ENCODE peak calls at places on chromosomes 7 and 10, in four cellular contexts. One of them, this sample, is unnamed.
A peak's percentile ranks its signal among the peaks of the same experiment; 100 is the strongest.

GRCh38 chr10:71040326-71040725 is 152.0 kb upstream of the PCBD1 start:
- DNase-seq in K562: no peak
- DNase-seq in GM12878: no peak
- DNase-seq in GM12891: no peak
- DNase-seq in this sample: no peak

GRCh38 chr7:7103343-7104313 is 78.7 kb upstream of the C1GALT1 start:
- DNase-seq in GM12878: peak; percentile 7
- DNase-seq in GM12891: peak; percentile 19
- DNase-seq in K562: peak; percentile 55
- DNase-seq in this sample: peak; percentile 12

GRCh38 chr10:125638555-125638954 is 44.4 kb downstream of the TEX36 start:
- DNase-seq in GM12891: no peak
- DNase-seq in GM12878: no peak
- DNase-seq in K562: no peak
- DNase-seq in this sample: no peak

GRCh38 chr7:105890290-105890997 is 14.0 kb upstream of the ATXN7L1 start:
- DNase-seq in GM12878: no peak
- DNase-seq in K562: no peak
- DNase-seq in GM12891: no peak
- DNase-seq in this sample: no peak

GRCh38 chr10:98460837-98461499 is 14.2 kb upstream of the HPS1 start:
- DNase-seq in GM12891: no peak
- DNase-seq in K562: peak; percentile 85
- DNase-seq in GM12878: no peak
- DNase-seq in this sample: no peak

GRCh38 chr7:135811513-135811912 is 62.9 kb upstream of the FAM180A start:
- DNase-seq in GM12891: no peak
- DNase-seq in GM12878: no peak
- DNase-seq in K562: no peak
- DNase-seq in this sample: no peak

GRCh38 chr10:119597405-119598186 is 832 bp upstream of the TIAL1 start:
- DNase-seq in GM12891: no peak
- DNase-seq in GM12878: peak; percentile 52
- DNase-seq in K562: no peak
- DNase-seq in this sample: no peak

GRCh38 chr7:110539216-110539615 is 551.7 kb upstream of the LRRN3 start:
- DNase-seq in K562: no peak
- DNase-seq in GM12891: no peak
- DNase-seq in GM12878: no peak
- DNase-seq in this sample: no peak

GRCh38 chr10:107814865-107815487 is 650.5 kb upstream of the SORCS1 start:
- DNase-seq in GM12891: peak; percentile 5
- DNase-seq in K562: no peak
- DNase-seq in GM12878: peak; percentile 20
- DNase-seq in this sample: no peak

GRCh38 chr7:148941598-148942280 is 57.6 kb upstream of the EZH2 start:
- DNase-seq in K562: peak; percentile 79
- DNase-seq in GM12891: no peak
- DNase-seq in GM12878: no peak
- DNase-seq in this sample: peak; percentile 91

GRCh38 chr7:79529214-79529895 is 75.9 kb upstream of the MAGI2 start:
- DNase-seq in K562: no peak
- DNase-seq in GM12891: no peak
- DNase-seq in GM12878: no peak
- DNase-seq in this sample: no peak

GRCh38 chr10:69801094-69801433 is 642 bp upstream of the COL13A1 start:
- DNase-seq in GM12878: no peak
- DNase-seq in K562: peak; percentile 55
- DNase-seq in GM12891: peak; percentile 60
- DNase-seq in this sample: no peak

DNA sequence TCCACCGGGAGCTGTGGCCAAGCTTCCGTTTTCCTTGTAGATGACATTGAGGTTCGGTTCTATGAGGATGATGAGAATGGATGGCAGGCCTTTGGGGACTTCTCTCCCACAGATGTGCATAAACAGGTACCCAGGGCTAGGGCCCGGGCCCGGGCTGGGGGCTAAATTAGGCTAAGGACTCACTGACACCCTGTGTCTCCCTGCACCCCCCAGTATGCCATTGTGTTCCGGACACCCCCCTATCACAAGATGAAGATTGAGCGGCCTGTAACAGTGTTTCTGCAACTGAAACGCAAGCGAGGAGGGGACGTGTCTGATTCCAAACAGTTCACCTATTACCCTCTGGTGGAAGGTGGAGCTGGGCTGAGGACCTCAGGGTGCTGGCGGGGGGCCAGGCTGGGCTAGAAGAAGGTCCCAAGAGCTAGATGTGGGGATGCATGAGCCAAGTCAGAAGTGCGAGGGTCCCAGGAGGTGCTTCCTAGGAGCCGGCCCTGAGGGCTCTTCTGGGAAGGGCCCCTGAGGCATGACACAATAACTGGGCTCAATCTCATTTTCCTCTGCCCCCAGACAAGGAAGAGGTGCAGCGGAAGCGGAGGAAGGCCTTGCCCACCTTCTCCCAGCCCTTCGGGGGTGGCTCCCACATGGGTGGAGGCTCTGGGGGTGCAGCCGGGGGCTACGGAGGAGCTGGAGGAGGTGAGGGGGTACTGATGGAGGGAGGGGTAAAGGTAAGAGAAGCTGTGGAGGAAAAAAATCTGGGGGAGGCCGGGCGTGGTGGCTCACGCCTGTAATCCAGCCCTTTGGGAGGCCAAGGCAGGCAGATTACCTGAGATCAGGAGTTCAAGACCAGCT is 2.9 kb downstream of the NFKB2 start:
- DNase-seq in K562: no peak
- DNase-seq in GM12878: no peak
- DNase-seq in GM12891: no peak
- DNase-seq in this sample: no peak
- TF ChIP-seq SPI1 in K562: no peak
- TF ChIP-seq SPI1 in GM12878: no peak
- TF ChIP-seq SPI1 in GM12891: no peak
- TF ChIP-seq SPI1 in this sample: no peak

DNA sequence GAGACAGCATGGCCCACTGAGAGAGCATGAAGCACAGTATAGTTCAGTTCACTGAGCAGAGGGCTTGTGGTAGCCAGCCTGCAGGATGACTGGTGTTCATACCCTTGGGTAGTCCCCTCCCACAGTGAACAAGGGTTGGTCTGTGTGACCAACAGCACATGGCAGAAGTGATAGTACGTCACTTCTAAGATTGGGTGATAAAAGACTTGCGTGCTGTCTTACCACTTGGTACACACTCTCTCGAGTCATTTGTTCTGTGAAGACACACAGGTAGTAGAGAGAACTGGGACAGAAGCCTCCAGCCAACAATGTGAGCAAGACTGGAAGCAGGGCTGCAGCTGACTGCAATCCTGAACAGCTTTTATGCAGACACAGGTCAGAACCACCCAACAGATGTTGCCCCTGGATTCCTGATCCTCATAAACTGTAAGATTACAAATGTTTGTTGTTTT is 14.6 kb downstream of the EPC1 start:
- DNase-seq in K562: peak; percentile 38
- DNase-seq in GM12878: peak; percentile 93
- DNase-seq in GM12891: no peak
- DNase-seq in this sample: no peak
- TF ChIP-seq SPI1 in K562: no peak
- TF ChIP-seq SPI1 in GM12878: peak; percentile 52
- TF ChIP-seq SPI1 in GM12891: peak; percentile 33
- TF ChIP-seq SPI1 in this sample: no peak

DNA sequence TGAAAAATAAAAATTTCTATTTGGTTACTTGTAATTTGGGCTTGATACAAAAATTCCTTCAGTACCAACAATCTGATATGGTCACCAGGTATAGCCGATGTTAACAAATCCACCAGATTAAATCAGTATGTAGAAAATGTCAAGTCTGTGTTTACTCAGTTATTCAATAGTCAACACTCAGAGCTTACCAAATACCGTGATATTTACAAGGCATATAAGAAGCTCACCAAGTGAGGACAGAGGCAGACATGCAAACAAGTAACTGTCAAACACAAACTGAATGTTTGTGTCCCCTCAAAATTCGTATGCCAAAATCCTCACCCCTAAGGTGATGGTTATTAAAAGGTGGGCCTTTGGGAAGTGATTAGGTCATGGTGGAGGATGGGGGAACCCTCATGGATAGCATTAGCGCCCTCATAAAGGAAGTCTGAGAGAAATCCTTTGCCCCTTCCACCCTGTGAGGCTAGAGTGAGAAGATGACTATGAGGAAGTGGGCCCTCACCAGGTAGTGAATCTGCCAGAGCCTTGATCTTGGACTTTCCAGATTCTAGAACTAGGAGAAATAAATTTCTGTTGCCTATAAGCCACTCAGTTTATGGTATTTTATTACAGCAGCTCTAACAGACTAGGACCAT is 63.1 kb downstream of the TES start:
- DNase-seq in GM12878: no peak
- DNase-seq in GM12891: no peak
- DNase-seq in K562: no peak
- DNase-seq in this sample: no peak
- TF ChIP-seq SPI1 in GM12878: no peak
- TF ChIP-seq SPI1 in GM12891: peak; percentile 14
- TF ChIP-seq SPI1 in K562: peak; percentile 18
- TF ChIP-seq SPI1 in this sample: no peak

DNA sequence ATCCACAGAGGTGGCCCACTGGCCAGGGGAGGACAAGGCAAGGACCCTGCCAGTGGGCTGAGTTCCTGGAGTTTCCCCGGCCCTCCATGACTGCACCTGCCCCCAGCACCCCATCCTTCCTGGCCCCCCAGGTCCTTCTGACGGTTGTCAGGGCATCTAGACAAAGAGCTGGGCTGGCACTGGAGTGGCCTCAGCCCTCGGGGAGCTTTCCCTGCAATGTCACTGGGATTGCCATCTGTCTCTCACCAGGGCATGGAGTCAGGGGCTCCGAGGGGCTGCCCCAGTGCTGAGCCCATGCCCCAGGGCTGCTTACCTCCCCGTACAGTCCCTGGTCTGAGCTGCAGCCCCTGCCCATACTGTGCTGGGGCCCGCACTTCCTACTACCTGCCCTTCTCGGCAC is 446.5 kb upstream of the MKI67 start:
- DNase-seq in K562: no peak
- DNase-seq in GM12891: no peak
- DNase-seq in GM12878: no peak
- DNase-seq in this sample: no peak
- TF ChIP-seq SPI1 in K562: no peak
- TF ChIP-seq SPI1 in GM12891: no peak
- TF ChIP-seq SPI1 in GM12878: no peak
- TF ChIP-seq SPI1 in this sample: no peak

GRCh38 chr10:11478807-11479206 is 132.6 kb downstream of the USP6NL start:
- DNase-seq in K562: no peak
- DNase-seq in GM12891: no peak
- DNase-seq in GM12878: no peak
- DNase-seq in this sample: no peak
- TF ChIP-seq SPI1 in K562: no peak
- TF ChIP-seq SPI1 in GM12891: no peak
- TF ChIP-seq SPI1 in GM12878: no peak
- TF ChIP-seq SPI1 in this sample: no peak

GRCh38 chr10:12768156-12768731 is 233.3 kb downstream of the CCDC3 start:
- DNase-seq in GM12891: no peak
- DNase-seq in GM12878: no peak
- DNase-seq in K562: no peak
- DNase-seq in this sample: no peak
- TF ChIP-seq SPI1 in GM12891: no peak
- TF ChIP-seq SPI1 in GM12878: no peak
- TF ChIP-seq SPI1 in K562: no peak
- TF ChIP-seq SPI1 in this sample: no peak

GRCh38 chr10:15897282-15897681 is 37.0 kb upstream of the MINDY3 start:
- DNase-seq in GM12878: no peak
- DNase-seq in GM12891: no peak
- DNase-seq in K562: no peak
- DNase-seq in this sample: no peak
- TF ChIP-seq SPI1 in GM12878: no peak
- TF ChIP-seq SPI1 in GM12891: no peak
- TF ChIP-seq SPI1 in K562: no peak
- TF ChIP-seq SPI1 in this sample: no peak

GRCh38 chr7:28621369-28621807 is 209.1 kb downstream of the CREB5 start:
- DNase-seq in GM12878: peak; percentile 45
- DNase-seq in K562: no peak
- DNase-seq in GM12891: no peak
- DNase-seq in this sample: no peak
- TF ChIP-seq SPI1 in GM12878: no peak
- TF ChIP-seq SPI1 in K562: no peak
- TF ChIP-seq SPI1 in GM12891: no peak
- TF ChIP-seq SPI1 in this sample: no peak

DNA sequence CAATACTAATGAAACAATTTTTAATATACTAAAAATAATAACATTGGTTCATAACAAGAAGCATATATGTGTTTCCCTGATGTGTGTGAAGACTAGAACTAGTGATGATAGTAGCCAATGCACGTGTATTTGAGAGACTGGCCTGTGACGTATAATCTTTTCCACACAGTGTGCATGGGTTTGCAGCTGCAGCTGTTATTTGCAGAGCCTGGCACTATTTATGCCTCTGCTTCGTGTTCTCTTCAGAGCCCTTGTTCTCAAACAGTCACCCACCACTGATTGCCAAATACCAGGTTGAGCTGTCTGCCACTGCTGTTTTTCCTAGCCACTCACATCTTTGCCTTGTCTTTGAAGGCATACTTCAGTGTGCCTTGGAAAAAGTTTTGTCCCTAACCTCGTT is 531.7 kb downstream of the ETV1 start:
- DNase-seq in GM12891: no peak
- DNase-seq in K562: no peak
- DNase-seq in GM12878: no peak
- DNase-seq in this sample: no peak
- TF ChIP-seq SPI1 in GM12891: no peak
- TF ChIP-seq SPI1 in K562: no peak
- TF ChIP-seq SPI1 in GM12878: no peak
- TF ChIP-seq SPI1 in this sample: no peak